ENCODE peak calls at places on chromosomes 1 and 21, in eight cellular contexts. E is lung, Y is Peyer's patch, Q is A549, B is fibroblast of lung, G is cardiac muscle cell, A is psoas muscle, R is IMR-90. V is an unnamed sample.

GRCh38 chr1:8571200-8571984 is 246.0 kb downstream of the RERE start:
- DNase-seq in E (no peak), Y (no peak), Q (peak; percentile 20), B (peak; percentile 39), G (peak; percentile 70), A (no peak), R (peak; percentile 69), V (no peak)

GRCh38 chr1:1873186-1873585 is 17.7 kb downstream of the GNB1 start:
- DNase-seq in E (no peak), Y (peak; percentile 74), Q (no peak), B (no peak), G (no peak), A (no peak), R (no peak), V (no peak)

GRCh38 chr1:28127617-28128257 is 39.3 kb upstream of the EYA3 start:
- DNase-seq in E (no peak), Y (no peak), Q (no peak), B (no peak), G (no peak), A (no peak), R (no peak), V (no peak)

GRCh38 chr1:24202556-24202955 is 15.5 kb upstream of the IFNLR1 start:
- DNase-seq in E (no peak), Y (no peak), Q (no peak), B (no peak), G (no peak), A (no peak), R (no peak), V (no peak)

GRCh38 chr21:45283611-45284455 is 3.9 kb downstream of the POFUT2 start:
- DNase-seq in E (no peak), Y (peak; percentile 41), Q (no peak), B (no peak), G (no peak), A (peak; percentile 38), R (no peak), V (peak; percentile 62)

GRCh38 chr1:46691997-46692790 is 20.5 kb downstream of the TEX38 start:
- DNase-seq in E (no peak), Y (no peak), Q (no peak), B (peak; percentile 30), G (peak; percentile 48), A (no peak), R (peak; percentile 38), V (no peak)

GRCh38 chr21:18522181-18522771 is 118.7 kb upstream of the TMPRSS15 start:
- DNase-seq in E (no peak), Y (no peak), Q (no peak), B (peak; percentile 17), G (no peak), A (no peak), R (no peak), V (no peak)

GRCh38 chr1:11069233-11069950 is 9.6 kb upstream of the SRM start:
- DNase-seq in E (no peak), Y (peak; percentile 13), Q (no peak), B (no peak), G (no peak), A (peak; percentile 26), R (no peak), V (no peak)

GRCh38 chr1:24951337-24951736 is 21.3 kb upstream of the RUNX3 start:
- DNase-seq in E (no peak), Y (peak; percentile 10), Q (no peak), B (no peak), G (no peak), A (no peak), R (no peak), V (no peak)

GRCh38 chr21:42503711-42504110 is 7.7 kb upstream of the RSPH1 start:
- DNase-seq in E (no peak), Y (no peak), Q (no peak), B (no peak), G (no peak), A (no peak), R (no peak), V (no peak)

GRCh38 chr1:155226910-155227260 is 18.4 kb downstream of the MTX1 start:
- DNase-seq in E (no peak), Y (peak; percentile 75), Q (peak; percentile 73), B (peak; percentile 37), G (peak; percentile 46), A (peak; percentile 77), R (peak; percentile 38), V (peak; percentile 81)

GRCh38 chr1:94050263-94050662 is 70.7 kb downstream of the ABCA4 start:
- DNase-seq in E (no peak), Y (no peak), Q (no peak), B (peak; percentile 72), G (no peak), A (no peak), R (peak; percentile 63), V (no peak)

GRCh38 chr1:52238887-52239707 is 97.2 kb downstream of the ZFYVE9 start:
- DNase-seq in E (no peak), Y (no peak), Q (no peak), B (peak; percentile 16), G (peak; percentile 19), A (no peak), R (peak; percentile 61), V (no peak)

GRCh38 chr1:226123591-226124471 is 61.3 kb downstream of the H3-3A start:
- DNase-seq in E (no peak), Y (peak; percentile 77), Q (no peak), B (peak; percentile 27), G (no peak), A (no peak), R (peak; percentile 17), V (peak; percentile 67)

GRCh38 chr1:215661033-215661432 is 93.9 kb downstream of the KCTD3 start:
- DNase-seq in E (no peak), Y (no peak), Q (no peak), B (no peak), G (no peak), A (no peak), R (no peak), V (no peak)

GRCh38 chr1:160954158-160955104 is at the start of gene ITLN2:
- DNase-seq in E (no peak), Y (peak; percentile 68), Q (peak; percentile 69), B (peak; percentile 14), G (peak; percentile 68), A (no peak), R (peak; percentile 14), V (no peak)

GRCh38 chr21:18801468-18801867 is 397.9 kb upstream of the TMPRSS15 start:
- DNase-seq in E (no peak), Y (no peak), Q (peak; percentile 0), B (peak; percentile 13), G (peak; percentile 1), A (no peak), R (no peak), V (no peak)

GRCh38 chr1:21622466-21623315 is 46.5 kb downstream of the RAP1GAP start:
- DNase-seq in E (no peak), Y (peak; percentile 82), Q (no peak), B (no peak), G (peak; percentile 20), A (no peak), R (no peak), V (no peak)

GRCh38 chr1:212495843-212496494 is 63.2 kb downstream of the NENF start:
- DNase-seq in E (no peak), Y (no peak), Q (no peak), B (no peak), G (no peak), A (no peak), R (no peak), V (no peak)
- TF ChIP-seq CTCF in E (no peak), Y (no peak), Q (no peak), B (no peak), G (no peak), A (no peak), R (no peak), V (no peak)

GRCh38 chr1:81437213-81437612 is 363.5 kb upstream of the ADGRL2 start:
- DNase-seq in E (no peak), Y (no peak), Q (no peak), B (no peak), G (no peak), A (no peak), R (no peak), V (no peak)
- H3K27ac ChIP-seq in E (no peak overlapping the region), Y (no peak overlapping the region), Q (no peak overlapping the region), B (no peak overlapping the region), G (peak overlapping the region; percentile 45), A (no peak overlapping the region), R (no peak overlapping the region), V (no peak overlapping the region)

GRCh38 chr1:235881930-235882700 is 15.4 kb upstream of the LYST start:
- DNase-seq in E (no peak), Y (no peak), Q (no peak), B (no peak), G (no peak), A (no peak), R (no peak), V (no peak)

GRCh38 chr1:235885654-235886238 is 19.0 kb upstream of the LYST start:
- DNase-seq in E (no peak), Y (no peak), Q (no peak), B (no peak), G (no peak), A (no peak), R (no peak), V (no peak)

GRCh38 chr1:235878082-235878781 is 11.5 kb upstream of the LYST start:
- DNase-seq in E (peak; percentile 42), Y (no peak), Q (no peak), B (no peak), G (no peak), A (no peak), R (no peak), V (no peak)

GRCh38 chr1:235883261-235883927 is 16.7 kb upstream of the LYST start:
- DNase-seq in E (peak; percentile 89), Y (peak; percentile 57), Q (peak; percentile 17), B (peak; percentile 97), G (peak; percentile 91), A (peak; percentile 90), R (peak; percentile 97), V (peak; percentile 93)

GRCh38 chr1:235882816-235883215 is 16.1 kb upstream of the LYST start:
- DNase-seq in E (no peak), Y (no peak), Q (no peak), B (peak; percentile 32), G (peak; percentile 61), A (no peak), R (no peak), V (no peak)
- H3K4me3 ChIP-seq in E (no peak overlapping the region), Y (peak overlapping the region; percentile 14), Q (no peak overlapping the region), B (peak overlapping the region; percentile 48), G (no peak overlapping the region), A (peak overlapping the region; percentile 4), R (no peak overlapping the region), V (peak overlapping the region; percentile 56)

DNA sequence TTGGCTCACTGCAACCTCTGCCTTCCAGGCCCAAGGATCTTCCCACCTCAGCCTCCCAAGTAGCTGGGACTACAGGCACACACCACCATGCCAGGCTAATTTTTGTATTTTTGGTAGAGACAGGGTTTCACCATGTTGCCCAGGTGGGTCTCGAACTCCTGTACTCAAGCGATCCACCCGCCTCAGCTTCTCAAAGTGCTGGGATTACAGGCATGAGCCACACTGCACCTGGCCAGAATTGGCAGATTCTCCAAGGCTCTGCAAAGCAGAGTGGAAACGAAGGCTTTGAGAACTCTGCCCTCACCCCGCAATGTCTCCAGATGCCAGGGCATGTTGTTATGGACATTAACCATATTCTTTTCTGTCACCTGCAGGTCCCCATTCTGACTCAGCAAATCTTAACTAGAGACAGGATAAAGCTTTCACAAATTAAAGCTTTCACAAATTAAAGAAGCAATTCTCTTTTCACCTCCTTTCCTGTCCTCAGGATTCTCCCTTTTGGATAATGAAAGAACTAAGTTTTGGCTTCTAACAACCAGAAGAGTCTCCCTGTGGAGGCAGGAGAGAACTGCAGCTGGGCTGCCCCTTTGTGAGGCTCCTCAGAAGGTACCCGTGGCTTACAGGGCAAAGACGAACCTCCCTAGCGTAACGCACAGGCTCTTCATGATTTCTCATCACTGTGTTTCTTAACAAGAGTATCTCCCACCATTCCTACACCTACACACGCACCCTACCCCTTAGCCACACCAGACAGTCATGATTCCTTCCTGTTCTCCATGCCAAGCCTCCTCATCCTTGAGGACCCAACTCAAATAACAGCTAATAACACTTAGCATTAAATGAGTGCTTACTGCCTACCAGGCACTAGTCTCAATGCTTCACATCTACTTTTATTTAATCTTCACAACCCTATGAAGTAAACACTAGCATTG is 29.8 kb downstream of the GPA33 start:
- DNase-seq in E (no peak), Y (no peak), Q (peak; percentile 18), B (no peak), G (no peak), A (no peak), R (no peak), V (no peak)
- TF ChIP-seq CTCF in E (no peak), Y (no peak), Q (no peak), B (peak; percentile 15), G (peak; percentile 34), A (no peak), R (peak; percentile 8), V (no peak)